ENCODE peak calls at places on chromosomes 7 and 10, in four cellular contexts. One of them, this sample, is unnamed.

GRCh38 chr7:51352174-51353145 is 35.9 kb upstream of the COBL start:
- DNase-seq in fibroblast of lung: no peak
- DNase-seq in neural crest cell: no peak
- DNase-seq in adrenal gland: no peak
- DNase-seq in this sample: no peak

GRCh38 chr7:22802426-22802825 is 20.2 kb downstream of the TOMM7 start:
- DNase-seq in neural crest cell: no peak
- DNase-seq in fibroblast of lung: no peak
- DNase-seq in adrenal gland: no peak
- DNase-seq in this sample: no peak

GRCh38 chr7:36895112-36895511 is 170.8 kb upstream of the AOAH start:
- DNase-seq in adrenal gland: no peak
- DNase-seq in fibroblast of lung: no peak
- DNase-seq in neural crest cell: no peak
- DNase-seq in this sample: no peak

GRCh38 chr7:128094111-128094570 is 62.9 kb upstream of the LRRC4 start:
- DNase-seq in neural crest cell: no peak
- DNase-seq in fibroblast of lung: no peak
- DNase-seq in adrenal gland: no peak
- DNase-seq in this sample: no peak

GRCh38 chr10:124482401-124482800 is 20.8 kb downstream of the LHPP start:
- DNase-seq in neural crest cell: no peak
- DNase-seq in adrenal gland: no peak
- DNase-seq in fibroblast of lung: no peak
- DNase-seq in this sample: peak

GRCh38 chr10:22740180-22740579 is 25.8 kb upstream of the PIP4K2A start:
- DNase-seq in fibroblast of lung: peak
- DNase-seq in neural crest cell: no peak
- DNase-seq in adrenal gland: no peak
- DNase-seq in this sample: no peak

GRCh38 chr10:70742537-70743429 is 42.4 kb downstream of the TBATA start:
- DNase-seq in fibroblast of lung: peak
- DNase-seq in adrenal gland: no peak
- DNase-seq in neural crest cell: no peak
- DNase-seq in this sample: peak

GRCh38 chr7:70657532-70657931 is 474.4 kb upstream of the GALNT17 start:
- DNase-seq in adrenal gland: no peak
- DNase-seq in fibroblast of lung: no peak
- DNase-seq in neural crest cell: no peak
- DNase-seq in this sample: no peak

GRCh38 chr10:102641880-102642552 is 2.3 kb upstream of the TRIM8 start:
- DNase-seq in adrenal gland: peak
- DNase-seq in fibroblast of lung: peak
- DNase-seq in neural crest cell: peak
- DNase-seq in this sample: peak

GRCh38 chr10:110600487-110601101 is 33.1 kb downstream of the SMC3 start:
- DNase-seq in fibroblast of lung: peak
- DNase-seq in neural crest cell: peak
- DNase-seq in adrenal gland: no peak
- DNase-seq in this sample: no peak

GRCh38 chr10:124090630-124091209 is 2.7 kb downstream of the CHST15 start:
- DNase-seq in neural crest cell: no peak
- DNase-seq in fibroblast of lung: no peak
- DNase-seq in adrenal gland: no peak
- DNase-seq in this sample: no peak

GRCh38 chr7:131999193-131999592 is 442.8 kb upstream of the PODXL start:
- DNase-seq in neural crest cell: no peak
- DNase-seq in fibroblast of lung: no peak
- DNase-seq in adrenal gland: no peak
- DNase-seq in this sample: no peak

GRCh38 chr7:113175525-113176097 is 57.3 kb upstream of the SMIM30 start:
- DNase-seq in adrenal gland: no peak
- DNase-seq in neural crest cell: no peak
- DNase-seq in fibroblast of lung: no peak
- DNase-seq in this sample: no peak

GRCh38 chr7:128427289-128427891 is 17.6 kb upstream of the IMPDH1 start:
- DNase-seq in neural crest cell: peak
- DNase-seq in adrenal gland: no peak
- DNase-seq in fibroblast of lung: peak
- DNase-seq in this sample: no peak

GRCh38 chr10:113019692-113020424 is 69.8 kb downstream of the TCF7L2 start:
- DNase-seq in adrenal gland: no peak
- DNase-seq in fibroblast of lung: no peak
- DNase-seq in neural crest cell: no peak
- DNase-seq in this sample: no peak

GRCh38 chr7:50207682-50208255 is 96.7 kb upstream of the IKZF1 start:
- DNase-seq in adrenal gland: peak
- DNase-seq in fibroblast of lung: no peak
- DNase-seq in neural crest cell: no peak
- DNase-seq in this sample: peak

GRCh38 chr7:156218544-156219306 is 406.5 kb upstream of the SHH start:
- DNase-seq in fibroblast of lung: no peak
- DNase-seq in adrenal gland: no peak
- DNase-seq in neural crest cell: no peak
- DNase-seq in this sample: no peak

GRCh38 chr10:69994262-69994661 is 58.4 kb upstream of the MACROH2A2 start:
- DNase-seq in fibroblast of lung: peak
- DNase-seq in neural crest cell: no peak
- DNase-seq in adrenal gland: peak
- DNase-seq in this sample: no peak

GRCh38 chr7:102890292-102890970 is 22.4 kb upstream of the LRRC17 start:
- DNase-seq in neural crest cell: no peak
- DNase-seq in adrenal gland: no peak
- DNase-seq in fibroblast of lung: peak
- DNase-seq in this sample: no peak

GRCh38 chr7:7122701-7123281 is 59.6 kb upstream of the C1GALT1 start:
- DNase-seq in adrenal gland: no peak
- DNase-seq in fibroblast of lung: peak
- DNase-seq in neural crest cell: no peak
- DNase-seq in this sample: no peak

GRCh38 chr10:9301148-9301547 is 1246.7 kb downstream of the GATA3 start:
- DNase-seq in neural crest cell: no peak
- DNase-seq in adrenal gland: no peak
- DNase-seq in fibroblast of lung: peak
- DNase-seq in this sample: no peak
- TF ChIP-seq CTCF in neural crest cell: peak
- TF ChIP-seq CTCF in adrenal gland: no peak
- TF ChIP-seq CTCF in fibroblast of lung: no peak
- TF ChIP-seq CTCF in this sample: peak

GRCh38 chr7:105591522-105591921 is 10.2 kb upstream of the EFCAB10 start:
- DNase-seq in neural crest cell: no peak
- DNase-seq in fibroblast of lung: no peak
- DNase-seq in adrenal gland: no peak
- DNase-seq in this sample: no peak

GRCh38 chr7:105590793-105591192 is 9.5 kb upstream of the EFCAB10 start:
- DNase-seq in fibroblast of lung: no peak
- DNase-seq in neural crest cell: no peak
- DNase-seq in adrenal gland: no peak
- DNase-seq in this sample: no peak

GRCh38 chr7:105596866-105597265 is 15.6 kb upstream of the EFCAB10 start:
- DNase-seq in fibroblast of lung: no peak
- DNase-seq in adrenal gland: no peak
- DNase-seq in neural crest cell: no peak
- DNase-seq in this sample: no peak

GRCh38 chr7:105589221-105590077 is 8.2 kb upstream of the EFCAB10 start:
- DNase-seq in fibroblast of lung: peak
- DNase-seq in neural crest cell: peak
- DNase-seq in adrenal gland: peak
- DNase-seq in this sample: no peak

GRCh38 chr7:105594034-105594433 is 12.7 kb upstream of the EFCAB10 start:
- DNase-seq in fibroblast of lung: no peak
- DNase-seq in adrenal gland: no peak
- DNase-seq in neural crest cell: no peak
- DNase-seq in this sample: no peak
- TF ChIP-seq CTCF in fibroblast of lung: no peak
- TF ChIP-seq CTCF in adrenal gland: no peak
- TF ChIP-seq CTCF in neural crest cell: no peak
- TF ChIP-seq CTCF in this sample: no peak

GRCh38 chr10:96541921-96542320 is 28.2 kb upstream of the TLL2 start:
- DNase-seq in neural crest cell: no peak
- DNase-seq in adrenal gland: no peak
- DNase-seq in fibroblast of lung: peak
- DNase-seq in this sample: no peak
- TF ChIP-seq CTCF in neural crest cell: no peak
- TF ChIP-seq CTCF in adrenal gland: no peak
- TF ChIP-seq CTCF in fibroblast of lung: no peak
- TF ChIP-seq CTCF in this sample: no peak

GRCh38 chr10:116654816-116655215 is 34.1 kb downstream of the PNLIPRP2 start:
- DNase-seq in fibroblast of lung: no peak
- DNase-seq in neural crest cell: peak
- DNase-seq in adrenal gland: no peak
- DNase-seq in this sample: no peak
- TF ChIP-seq CTCF in fibroblast of lung: no peak
- TF ChIP-seq CTCF in neural crest cell: peak
- TF ChIP-seq CTCF in adrenal gland: no peak
- TF ChIP-seq CTCF in this sample: no peak

DNA sequence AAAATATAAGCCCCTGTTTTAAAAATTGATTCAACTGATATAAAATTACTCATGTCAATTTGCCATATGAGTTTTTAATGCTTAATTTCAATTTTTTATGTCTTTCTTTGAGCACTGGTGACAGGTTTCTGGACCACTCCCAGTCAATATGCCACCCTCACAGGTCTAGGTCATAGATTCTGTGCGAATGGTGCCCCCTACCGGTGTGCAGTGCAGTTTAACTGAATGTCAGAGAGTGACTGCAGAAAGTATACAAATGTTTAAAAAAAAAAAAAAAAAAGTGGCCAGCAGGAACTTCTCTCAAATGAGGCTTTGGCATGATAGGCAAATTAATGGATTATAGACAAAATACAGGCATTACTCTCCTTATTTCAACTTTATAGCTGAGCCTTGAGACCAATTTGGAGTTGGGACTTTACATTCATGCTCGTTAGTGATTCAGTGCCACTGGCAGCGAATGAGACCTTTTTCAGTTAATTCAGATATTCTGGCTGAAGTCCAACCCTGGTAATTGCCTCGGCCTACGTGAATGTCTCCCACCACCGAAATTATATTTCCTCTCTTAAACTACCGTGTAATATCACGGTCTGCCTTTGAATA is 427.6 kb downstream of the PHTF2 start:
- DNase-seq in fibroblast of lung: peak
- DNase-seq in neural crest cell: peak
- DNase-seq in adrenal gland: peak
- DNase-seq in this sample: no peak
- TF ChIP-seq CTCF in fibroblast of lung: peak
- TF ChIP-seq CTCF in neural crest cell: peak
- TF ChIP-seq CTCF in adrenal gland: no peak
- TF ChIP-seq CTCF in this sample: peak

GRCh38 chr10:61978965-61979364 is 77.5 kb downstream of the ARID5B start:
- DNase-seq in fibroblast of lung: no peak
- DNase-seq in neural crest cell: no peak
- DNase-seq in adrenal gland: no peak
- DNase-seq in this sample: no peak
- TF ChIP-seq CTCF in fibroblast of lung: no peak
- TF ChIP-seq CTCF in neural crest cell: no peak
- TF ChIP-seq CTCF in adrenal gland: no peak
- TF ChIP-seq CTCF in this sample: peak

This sample was measured in kidney.